ENCODE peak calls at places on chromosome X, in nine cellular contexts. V is lower leg skin, U is mesothelial cell of epicardium, E is psoas muscle, H is type B pancreatic cell, J is AG04450, B is mucosa of descending colon, O is astrocyte of the cerebellum, M is Calu3. Z is an unnamed sample.

GRCh38 chrX:49910344-49910743 is 12.1 kb upstream of the CLCN5 start:
- DNase-seq in U (no peak), E (no peak), M (no peak), J (no peak), B (no peak), V (no peak), O (no peak), H (no peak), Z (no peak)

GRCh38 chrX:1582686-1583437 is 8.5 kb upstream of the AKAP17A start:
- DNase-seq in O (no peak), B (no peak), H (no peak), M (peak), U (no peak), E (no peak), V (no peak), J (no peak), Z (no peak)

GRCh38 chrX:53440631-53441517 is 6.7 kb upstream of the HSD17B10 start:
- DNase-seq in J (no peak), B (peak), E (peak), H (no peak), M (peak), O (no peak), V (peak), U (no peak), Z (peak)

GRCh38 chrX:98191003-98191402 is 1307.3 kb downstream of the RPA4 start:
- DNase-seq in U (no peak), V (no peak), B (no peak), J (no peak), E (no peak), M (no peak), H (no peak), O (no peak), Z (no peak)

GRCh38 chrX:42096262-42096939 is 173.0 kb upstream of the CASK start:
- DNase-seq in E (no peak), H (no peak), O (peak), J (peak), M (peak), B (no peak), V (no peak), U (no peak), Z (no peak)

GRCh38 chrX:333611-334311 is 15.2 kb upstream of the GTPBP6 start:
- DNase-seq in M (no peak), H (no peak), V (no peak), O (no peak), B (no peak), U (no peak), E (no peak), J (no peak), Z (no peak)

GRCh38 chrX:82333575-82333974 is 1131.7 kb downstream of the SH3BGRL start:
- DNase-seq in H (no peak), V (no peak), E (no peak), U (no peak), J (no peak), O (no peak), B (no peak), M (no peak), Z (no peak)

GRCh38 chrX:18895157-18895952 is 88.6 kb downstream of the PHKA2 start:
- DNase-seq in H (no peak), M (no peak), V (no peak), U (no peak), B (no peak), J (no peak), O (no peak), E (peak), Z (no peak)

GRCh38 chrX:122565952-122566351 is 618.1 kb upstream of the GRIA3 start:
- DNase-seq in V (peak), E (no peak), O (peak), H (no peak), U (no peak), M (peak), B (peak), J (peak), Z (no peak)

GRCh38 chrX:9595131-9595530 is 130.3 kb downstream of the TBL1X start:
- DNase-seq in H (no peak), B (no peak), U (no peak), V (no peak), M (no peak), J (peak), E (no peak), O (peak), Z (no peak)

GRCh38 chrX:136822337-136823095 is 41.8 kb upstream of the ARHGEF6 start:
- DNase-seq in U (no peak), J (no peak), B (no peak), O (no peak), H (no peak), M (no peak), E (no peak), V (no peak), Z (no peak)

GRCh38 chrX:108312011-108312410 is 126.2 kb downstream of the COL4A6 start:
- DNase-seq in U (no peak), M (no peak), O (no peak), J (no peak), H (no peak), E (no peak), B (no peak), V (no peak), Z (no peak)

GRCh38 chrX:10190367-10190766 is 33.6 kb downstream of the CLCN4 start:
- DNase-seq in H (no peak), V (no peak), U (no peak), B (peak), M (peak), O (peak), J (peak), E (no peak), Z (no peak)

GRCh38 chrX:40444133-40444532 is 136.6 kb upstream of the ATP6AP2 start:
- DNase-seq in J (no peak), O (no peak), B (no peak), V (no peak), H (no peak), E (no peak), M (no peak), U (no peak), Z (no peak)

GRCh38 chrX:65712005-65712861 is 44.8 kb downstream of the MSN start:
- DNase-seq in V (no peak), E (no peak), O (no peak), U (no peak), M (no peak), H (no peak), B (no peak), J (no peak), Z (no peak)

GRCh38 chrX:50996930-50997329 is 86.4 kb downstream of the BMP15 start:
- DNase-seq in O (no peak), B (no peak), V (no peak), M (no peak), J (no peak), U (no peak), H (no peak), E (no peak), Z (no peak)

GRCh38 chrX:33207056-33207455 is 4.3 kb downstream of the DMD start:
- DNase-seq in E (no peak), V (no peak), U (no peak), J (no peak), B (no peak), O (no peak), H (no peak), M (no peak), Z (no peak)

GRCh38 chrX:68646421-68646820 is 1.0 kb upstream of the STARD8 start:
- DNase-seq in H (no peak), M (no peak), E (no peak), U (no peak), V (no peak), O (no peak), J (no peak), B (no peak), Z (no peak)

GRCh38 chrX:153061732-153062131 is 5.5 kb downstream of the PNMA3 start:
- DNase-seq in O (no peak), E (no peak), M (no peak), U (no peak), J (no peak), B (no peak), V (no peak), H (no peak), Z (no peak)

GRCh38 chrX:154021131-154021611 is 1.5 kb upstream of the IRAK1 start:
- DNase-seq in M (no peak), E (no peak), J (no peak), U (no peak), O (no peak), B (no peak), H (no peak), V (no peak), Z (no peak)

GRCh38 chrX:276588-277171 is 4.5 kb upstream of the PLCXD1 start:
- DNase-seq in E (no peak), M (peak), V (no peak), U (no peak), H (no peak), B (peak), O (no peak), J (no peak), Z (no peak)

GRCh38 chrX:129510331-129510730 is 13.0 kb downstream of the SMARCA1 start:
- DNase-seq in M (no peak), E (no peak), B (no peak), V (no peak), O (no peak), J (no peak), U (no peak), H (no peak), Z (no peak)

GRCh38 chrX:15315509-15315908 is at the start of gene ASB11:
- DNase-seq in E (no peak), H (no peak), V (no peak), U (no peak), J (no peak), M (no peak), B (no peak), O (no peak), Z (no peak)

GRCh38 chrX:137565921-137566745 is at the start of gene ZIC3:
- DNase-seq in V (peak), M (no peak), U (peak), E (peak), H (no peak), J (no peak), B (peak), O (peak), Z (no peak)

GRCh38 chrX:13380230-13380629 is 60.4 kb upstream of the ATXN3L start:
- DNase-seq in H (no peak), M (no peak), U (no peak), E (no peak), O (no peak), J (no peak), B (no peak), V (no peak), Z (no peak)

GRCh38 chrX:41720125-41720780 is 3.7 kb upstream of the GPR82 start:
- DNase-seq in V (no peak), E (no peak), J (no peak), B (peak), U (no peak), O (no peak), M (no peak), H (no peak), Z (no peak)

GRCh38 chrX:21961142-21961541 is 20.6 kb downstream of the SMS start:
- DNase-seq in J (no peak), B (no peak), U (no peak), V (no peak), E (no peak), H (no peak), O (no peak), M (no peak), Z (no peak)

GRCh38 chrX:110415440-110416167 is 57.0 kb downstream of the RTL9 start:
- DNase-seq in H (no peak), B (no peak), O (no peak), V (no peak), M (no peak), E (no peak), J (no peak), U (no peak), Z (no peak)

GRCh38 chrX:139739138-139739537 is 31.2 kb upstream of the MCF2 start:
- DNase-seq in H (no peak), M (no peak), B (no peak), O (no peak), E (no peak), J (no peak), U (no peak), V (no peak), Z (no peak)

GRCh38 chrX:46381630-46382029 is 163.6 kb downstream of the ZNF674 start:
- DNase-seq in H (no peak), B (peak), V (no peak), M (peak), U (no peak), J (no peak), E (no peak), O (no peak), Z (no peak)

GRCh38 chrX:39883664-39884063 is 214.1 kb downstream of the BCOR start:
- DNase-seq in V (no peak), M (no peak), H (no peak), E (no peak), U (no peak), O (no peak), J (no peak), B (no peak), Z (no peak)

GRCh38 chrX:140440891-140441290 is 64.0 kb downstream of the SOX3 start:
- DNase-seq in J (no peak), M (no peak), V (no peak), E (no peak), B (peak), H (no peak), O (no peak), U (no peak), Z (no peak)

GRCh38 chrX:98490670-98491069 is 1607.0 kb downstream of the RPA4 start:
- DNase-seq in U (no peak), J (no peak), V (no peak), M (no peak), H (no peak), B (no peak), O (no peak), E (no peak), Z (no peak)

GRCh38 chrX:16633754-16634153 is 16.2 kb upstream of the S100G start:
- DNase-seq in U (no peak), M (no peak), B (no peak), J (no peak), E (no peak), H (no peak), O (no peak), V (no peak), Z (no peak)

GRCh38 chrX:109760922-109761250 is 27.8 kb upstream of the ACSL4 start:
- DNase-seq in H (no peak), O (no peak), M (no peak), J (no peak), B (no peak), V (no peak), U (no peak), E (no peak), Z (no peak)

GRCh38 chrX:41922125-41922521 is 1.2 kb downstream of the CASK start:
- DNase-seq in E (no peak), U (no peak), V (no peak), B (peak), J (no peak), O (no peak), H (no peak), M (no peak), Z (no peak)

GRCh38 chrX:96102997-96103396 is 581.6 kb upstream of the DIAPH2 start:
- DNase-seq in B (peak), E (no peak), U (no peak), J (no peak), V (no peak), M (no peak), H (no peak), O (no peak), Z (no peak)

GRCh38 chrX:28058906-28059305 is 77.7 kb upstream of the DCAF8L1 start:
- DNase-seq in H (no peak), U (peak), O (no peak), J (peak), E (no peak), B (peak), V (no peak), M (peak), Z (no peak)

GRCh38 chrX:21374994-21375794 is 976 bp downstream of the CNKSR2 start:
- DNase-seq in O (no peak), V (no peak), E (no peak), J (no peak), M (no peak), H (no peak), U (peak), B (no peak), Z (no peak)

GRCh38 chrX:113260474-113260873 is 419.8 kb upstream of the AMOT start:
- DNase-seq in B (no peak), J (no peak), M (no peak), U (no peak), V (no peak), E (no peak), H (no peak), O (no peak), Z (no peak)
- TF ChIP-seq CTCF in B (no peak), J (no peak), M (no peak), U (peak), V (no peak), E (no peak), H (peak), O (no peak), Z (no peak)

DNA sequence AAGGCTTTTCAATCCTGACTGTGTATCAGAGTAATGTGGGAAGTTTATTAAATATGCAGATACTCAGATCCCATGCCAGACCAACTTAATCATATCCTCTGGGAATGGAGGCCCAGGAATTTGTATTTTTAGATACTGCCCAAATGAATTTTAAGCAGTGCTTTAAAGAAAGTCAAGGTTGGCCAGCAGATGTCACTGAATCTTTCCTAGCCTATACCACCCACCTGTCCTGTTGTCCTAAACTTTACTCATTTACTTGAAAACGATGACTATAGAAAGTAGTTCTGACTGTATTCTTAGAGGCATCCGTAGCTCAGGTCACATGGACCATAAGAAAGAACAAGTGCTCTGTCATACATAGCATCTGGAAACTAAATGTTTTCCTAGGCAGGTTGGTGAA is 79.9 kb downstream of the AMOT start:
- DNase-seq in J (no peak), H (no peak), M (no peak), V (no peak), O (no peak), U (no peak), B (no peak), E (no peak), Z (no peak)
- TF ChIP-seq CTCF in J (peak), H (no peak), M (no peak), V (no peak), O (peak), U (no peak), B (no peak), E (peak), Z (no peak)

GRCh38 chrX:131067846-131068745 is 9.9 kb downstream of the ARHGAP36 start:
- DNase-seq in E (no peak), J (no peak), M (no peak), V (no peak), O (no peak), U (no peak), B (no peak), H (no peak), Z (no peak)

GRCh38 chrX:131066237-131066636 is 8.1 kb downstream of the ARHGAP36 start:
- DNase-seq in J (no peak), E (no peak), V (no peak), B (no peak), O (no peak), U (no peak), H (no peak), M (no peak), Z (no peak)

GRCh38 chrX:131068945-131069719 is 11.0 kb downstream of the ARHGAP36 start:
- DNase-seq in J (no peak), U (peak), H (peak), B (peak), M (no peak), O (no peak), E (no peak), V (no peak), Z (no peak)

GRCh38 chrX:131063613-131064012 is 5.5 kb downstream of the ARHGAP36 start:
- DNase-seq in V (no peak), B (no peak), J (no peak), U (no peak), H (no peak), E (no peak), O (no peak), M (no peak), Z (no peak)

GRCh38 chrX:131067216-131067615 is 9.1 kb downstream of the ARHGAP36 start:
- DNase-seq in O (no peak), U (no peak), B (no peak), J (no peak), E (no peak), V (no peak), H (no peak), M (no peak), Z (no peak)
- TF ChIP-seq CTCF in O (no peak), U (no peak), B (no peak), J (no peak), E (no peak), V (no peak), H (no peak), M (no peak), Z (no peak)

GRCh38 chrX:43106009-43106408 is 328.0 kb upstream of the PPP1R2C start:
- DNase-seq in H (no peak), V (no peak), M (no peak), E (no peak), B (no peak), O (no peak), U (no peak), J (no peak), Z (no peak)

DNA sequence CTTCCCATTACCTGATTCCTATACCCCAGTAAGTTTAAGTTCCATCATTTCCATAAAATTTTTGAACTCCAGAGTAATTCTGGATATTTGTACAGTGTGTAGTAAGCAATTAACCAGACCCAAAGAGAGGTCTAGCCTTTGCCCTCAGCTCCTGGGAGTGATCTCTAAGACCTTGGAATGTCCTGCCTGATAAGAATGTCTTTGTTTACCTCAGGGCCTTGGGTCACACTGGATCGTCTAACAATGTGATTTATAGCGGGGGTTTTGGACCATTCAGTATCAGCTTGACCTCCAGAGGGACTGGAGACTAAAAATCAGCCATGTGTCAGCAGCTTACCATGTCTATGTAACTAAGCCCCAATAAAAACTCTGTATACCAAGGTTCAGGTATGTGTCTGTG is 330.9 kb upstream of the PPP1R2C start:
- DNase-seq in O (no peak), M (no peak), H (no peak), B (no peak), J (no peak), V (no peak), U (no peak), E (no peak), Z (no peak)
- TF ChIP-seq CTCF in O (no peak), M (no peak), H (no peak), B (no peak), J (no peak), V (no peak), U (no peak), E (no peak), Z (no peak)